ENCODE peak calls at places on chromosomes 7 and 10, in five cellular contexts. One of them, this sample, is unnamed.
A peak's percentile ranks its signal among the peaks of the same experiment; 100 is the strongest.

GRCh38 chr10:44153901-44154670 is 230.8 kb downstream of the CXCL12 start:
- DNase-seq in cardiac muscle cell: no peak
- DNase-seq in CD4-positive, alpha-beta T cell: no peak
- DNase-seq in GM04503: peak; percentile 48
- DNase-seq in choroid plexus epithelial cell: no peak
- DNase-seq in this sample: no peak

GRCh38 chr10:7417103-7417623 is 6.3 kb upstream of the SFMBT2 start:
- DNase-seq in cardiac muscle cell: peak; percentile 59
- DNase-seq in choroid plexus epithelial cell: peak; percentile 71
- DNase-seq in CD4-positive, alpha-beta T cell: no peak
- DNase-seq in GM04503: no peak
- DNase-seq in this sample: peak; percentile 3

GRCh38 chr10:102604379-102604960 is 39.8 kb upstream of the TRIM8 start:
- DNase-seq in GM04503: peak; percentile 50
- DNase-seq in choroid plexus epithelial cell: peak; percentile 71
- DNase-seq in cardiac muscle cell: peak; percentile 84
- DNase-seq in CD4-positive, alpha-beta T cell: no peak
- DNase-seq in this sample: no peak

GRCh38 chr10:4083509-4084003 is 298.5 kb upstream of the KLF6 start:
- DNase-seq in CD4-positive, alpha-beta T cell: no peak
- DNase-seq in choroid plexus epithelial cell: no peak
- DNase-seq in cardiac muscle cell: peak; percentile 77
- DNase-seq in GM04503: no peak
- DNase-seq in this sample: peak; percentile 30

GRCh38 chr7:45088821-45089313 is at the start of gene NACAD:
- DNase-seq in choroid plexus epithelial cell: no peak
- DNase-seq in GM04503: no peak
- DNase-seq in CD4-positive, alpha-beta T cell: no peak
- DNase-seq in cardiac muscle cell: peak; percentile 25
- DNase-seq in this sample: no peak

GRCh38 chr7:151101621-151102396 is 15.5 kb downstream of the AGAP3 start:
- DNase-seq in cardiac muscle cell: no peak
- DNase-seq in CD4-positive, alpha-beta T cell: no peak
- DNase-seq in choroid plexus epithelial cell: no peak
- DNase-seq in GM04503: no peak
- DNase-seq in this sample: no peak

GRCh38 chr7:36784991-36785940 is 61.0 kb upstream of the AOAH start:
- DNase-seq in cardiac muscle cell: peak; percentile 57
- DNase-seq in choroid plexus epithelial cell: peak; percentile 6
- DNase-seq in CD4-positive, alpha-beta T cell: peak; percentile 54
- DNase-seq in GM04503: no peak
- DNase-seq in this sample: no peak

GRCh38 chr10:110446954-110447608 is 50.6 kb upstream of the DUSP5 start:
- DNase-seq in choroid plexus epithelial cell: peak; percentile 81
- DNase-seq in CD4-positive, alpha-beta T cell: no peak
- DNase-seq in cardiac muscle cell: peak; percentile 94
- DNase-seq in GM04503: peak; percentile 83
- DNase-seq in this sample: peak; percentile 79

GRCh38 chr10:5783300-5783699 is 29.9 kb downstream of the GDI2 start:
- DNase-seq in GM04503: no peak
- DNase-seq in CD4-positive, alpha-beta T cell: no peak
- DNase-seq in cardiac muscle cell: no peak
- DNase-seq in choroid plexus epithelial cell: no peak
- DNase-seq in this sample: no peak

GRCh38 chr10:84140036-84140379 is 699 bp downstream of the GHITM start:
- DNase-seq in cardiac muscle cell: peak; percentile 33
- DNase-seq in GM04503: peak; percentile 3
- DNase-seq in choroid plexus epithelial cell: peak; percentile 51
- DNase-seq in CD4-positive, alpha-beta T cell: no peak
- DNase-seq in this sample: no peak

GRCh38 chr7:26853788-26854393 is 10.5 kb downstream of the SKAP2 start:
- DNase-seq in cardiac muscle cell: peak; percentile 60
- DNase-seq in GM04503: no peak
- DNase-seq in choroid plexus epithelial cell: peak; percentile 64
- DNase-seq in CD4-positive, alpha-beta T cell: no peak
- DNase-seq in this sample: peak; percentile 19

GRCh38 chr10:49349390-49349789 is 46.5 kb downstream of the DRGX start:
- DNase-seq in CD4-positive, alpha-beta T cell: no peak
- DNase-seq in GM04503: no peak
- DNase-seq in cardiac muscle cell: no peak
- DNase-seq in choroid plexus epithelial cell: no peak
- DNase-seq in this sample: no peak

GRCh38 chr7:73342645-73343044 is 14.7 kb downstream of the FKBP6 start:
- DNase-seq in CD4-positive, alpha-beta T cell: no peak
- DNase-seq in GM04503: no peak
- DNase-seq in choroid plexus epithelial cell: peak; percentile 84
- DNase-seq in cardiac muscle cell: peak; percentile 80
- DNase-seq in this sample: no peak

GRCh38 chr10:103884681-103885139 is 29.3 kb upstream of the SH3PXD2A start:
- DNase-seq in cardiac muscle cell: peak; percentile 72
- DNase-seq in CD4-positive, alpha-beta T cell: no peak
- DNase-seq in GM04503: no peak
- DNase-seq in choroid plexus epithelial cell: peak; percentile 73
- DNase-seq in this sample: no peak

GRCh38 chr7:95905165-95905564 is 132.8 kb downstream of the DYNC1I1 start:
- DNase-seq in CD4-positive, alpha-beta T cell: no peak
- DNase-seq in choroid plexus epithelial cell: no peak
- DNase-seq in cardiac muscle cell: peak; percentile 2
- DNase-seq in GM04503: no peak
- DNase-seq in this sample: no peak

GRCh38 chr7:135100856-135101255 is 47.0 kb upstream of the TMEM140 start:
- DNase-seq in choroid plexus epithelial cell: peak; percentile 28
- DNase-seq in CD4-positive, alpha-beta T cell: no peak
- DNase-seq in GM04503: no peak
- DNase-seq in cardiac muscle cell: no peak
- DNase-seq in this sample: no peak

GRCh38 chr10:21687197-21687993 is 153.4 kb downstream of the MLLT10 start:
- DNase-seq in GM04503: no peak
- DNase-seq in cardiac muscle cell: peak; percentile 39
- DNase-seq in choroid plexus epithelial cell: peak; percentile 53
- DNase-seq in CD4-positive, alpha-beta T cell: no peak
- DNase-seq in this sample: no peak

GRCh38 chr10:87752571-87752970 is 65.5 kb downstream of the ATAD1 start:
- DNase-seq in cardiac muscle cell: peak; percentile 43
- DNase-seq in CD4-positive, alpha-beta T cell: no peak
- DNase-seq in choroid plexus epithelial cell: peak; percentile 64
- DNase-seq in GM04503: peak; percentile 29
- DNase-seq in this sample: no peak

GRCh38 chr7:81527651-81528050 is 242.2 kb downstream of the HGF start:
- DNase-seq in GM04503: no peak
- DNase-seq in cardiac muscle cell: no peak
- DNase-seq in CD4-positive, alpha-beta T cell: no peak
- DNase-seq in choroid plexus epithelial cell: peak; percentile 11
- DNase-seq in this sample: no peak

GRCh38 chr7:46932656-46933424 is 649.1 kb downstream of the TNS3 start:
- DNase-seq in choroid plexus epithelial cell: peak; percentile 97
- DNase-seq in cardiac muscle cell: peak; percentile 98
- DNase-seq in CD4-positive, alpha-beta T cell: no peak
- DNase-seq in GM04503: peak; percentile 98
- DNase-seq in this sample: no peak

GRCh38 chr10:104447331-104447730 is 93.7 kb downstream of the CFAP58 start:
- DNase-seq in cardiac muscle cell: no peak
- DNase-seq in choroid plexus epithelial cell: no peak
- DNase-seq in CD4-positive, alpha-beta T cell: no peak
- DNase-seq in GM04503: no peak
- DNase-seq in this sample: no peak

GRCh38 chr7:139647085-139647484 is 123.6 kb downstream of the CLEC2L start:
- DNase-seq in GM04503: no peak
- DNase-seq in CD4-positive, alpha-beta T cell: no peak
- DNase-seq in choroid plexus epithelial cell: peak; percentile 55
- DNase-seq in cardiac muscle cell: peak; percentile 55
- DNase-seq in this sample: no peak

GRCh38 chr7:47254081-47255006 is 327.6 kb downstream of the TNS3 start:
- DNase-seq in cardiac muscle cell: peak; percentile 75
- DNase-seq in choroid plexus epithelial cell: peak; percentile 67
- DNase-seq in CD4-positive, alpha-beta T cell: peak; percentile 20
- DNase-seq in GM04503: no peak
- DNase-seq in this sample: no peak

GRCh38 chr7:82605247-82605864 is 161.8 kb upstream of the CACNA2D1 start:
- DNase-seq in CD4-positive, alpha-beta T cell: no peak
- DNase-seq in GM04503: no peak
- DNase-seq in choroid plexus epithelial cell: peak; percentile 74
- DNase-seq in cardiac muscle cell: peak; percentile 72
- DNase-seq in this sample: no peak

GRCh38 chr10:44660271-44660670 is 250.9 kb upstream of the TMEM72 start:
- DNase-seq in GM04503: no peak
- DNase-seq in cardiac muscle cell: peak; percentile 19
- DNase-seq in choroid plexus epithelial cell: peak; percentile 45
- DNase-seq in CD4-positive, alpha-beta T cell: no peak
- DNase-seq in this sample: no peak

GRCh38 chr7:86762129-86762528 is 118.4 kb downstream of the GRM3 start:
- DNase-seq in cardiac muscle cell: no peak
- DNase-seq in CD4-positive, alpha-beta T cell: no peak
- DNase-seq in choroid plexus epithelial cell: no peak
- DNase-seq in GM04503: no peak
- DNase-seq in this sample: no peak

This sample was measured in pulmonary artery endothelial cell.